ENCODE peak calls at places on chromosome 9, in eight cellular contexts. O is right lobe of liver, J is HFFc6, C is neural crest cell, A is choroid plexus epithelial cell, F is nephron progenitor cell, N is suprapubic skin, H is HCT116. B is an unnamed sample.

GRCh38 chr9:121718501-121718900 is 67.1 kb downstream of the DAB2IP start:
- DNase-seq in O (no peak), J (no peak), C (no peak), A (no peak), F (no peak), N (no peak), H (no peak), B (no peak)

GRCh38 chr9:2243666-2244555 is 228.8 kb downstream of the SMARCA2 start:
- DNase-seq in O (no peak), J (no peak), C (no peak), A (no peak), F (no peak), N (no peak), H (no peak), B (no peak)

GRCh38 chr9:109753308-109753707 is 26.7 kb upstream of the PALM2AKAP2 start:
- DNase-seq in O (no peak), J (no peak), C (no peak), A (no peak), F (no peak), N (no peak), H (no peak), B (no peak)

GRCh38 chr9:121603028-121603427 is 48.4 kb upstream of the DAB2IP start:
- DNase-seq in O (no peak), J (no peak), C (no peak), A (no peak), F (no peak), N (no peak), H (no peak), B (no peak)

GRCh38 chr9:88344013-88344412 is 44.2 kb upstream of the SPIN1 start:
- DNase-seq in O (no peak), J (no peak), C (no peak), A (no peak), F (no peak), N (no peak), H (no peak), B (no peak)

GRCh38 chr9:83144492-83144891 is 81.5 kb upstream of the RASEF start:
- DNase-seq in O (no peak), J (no peak), C (no peak), A (no peak), F (no peak), N (no peak), H (no peak), B (no peak)

GRCh38 chr9:125260564-125260963 is 1.1 kb upstream of the GAPVD1 start:
- DNase-seq in O (no peak), J (peak; percentile 22), C (no peak), A (peak; percentile 83), F (no peak), N (no peak), H (no peak), B (no peak)

GRCh38 chr9:134563397-134563796 is 78.2 kb upstream of the COL5A1 start:
- DNase-seq in O (peak; percentile 2), J (no peak), C (no peak), A (no peak), F (no peak), N (no peak), H (no peak), B (no peak)

GRCh38 chr9:74960548-74960947 is 7.8 kb upstream of the C9orf40 start:
- DNase-seq in O (no peak), J (peak; percentile 64), C (no peak), A (peak; percentile 83), F (no peak), N (no peak), H (no peak), B (no peak)

GRCh38 chr9:134221273-134222017 is 57.1 kb upstream of the RNU6ATAC start:
- DNase-seq in O (peak; percentile 88), J (no peak), C (no peak), A (no peak), F (no peak), N (peak; percentile 50), H (no peak), B (no peak)

GRCh38 chr9:5899292-5899691 is 8.6 kb downstream of the MLANA start:
- DNase-seq in O (no peak), J (no peak), C (no peak), A (peak; percentile 44), F (no peak), N (no peak), H (no peak), B (no peak)
- TF ChIP-seq CTCF in O (peak; percentile 6), J (peak; percentile 33), C (no peak), A (peak; percentile 64), F (no peak), N (no peak), H (peak; percentile 43), B (no peak)

DNA sequence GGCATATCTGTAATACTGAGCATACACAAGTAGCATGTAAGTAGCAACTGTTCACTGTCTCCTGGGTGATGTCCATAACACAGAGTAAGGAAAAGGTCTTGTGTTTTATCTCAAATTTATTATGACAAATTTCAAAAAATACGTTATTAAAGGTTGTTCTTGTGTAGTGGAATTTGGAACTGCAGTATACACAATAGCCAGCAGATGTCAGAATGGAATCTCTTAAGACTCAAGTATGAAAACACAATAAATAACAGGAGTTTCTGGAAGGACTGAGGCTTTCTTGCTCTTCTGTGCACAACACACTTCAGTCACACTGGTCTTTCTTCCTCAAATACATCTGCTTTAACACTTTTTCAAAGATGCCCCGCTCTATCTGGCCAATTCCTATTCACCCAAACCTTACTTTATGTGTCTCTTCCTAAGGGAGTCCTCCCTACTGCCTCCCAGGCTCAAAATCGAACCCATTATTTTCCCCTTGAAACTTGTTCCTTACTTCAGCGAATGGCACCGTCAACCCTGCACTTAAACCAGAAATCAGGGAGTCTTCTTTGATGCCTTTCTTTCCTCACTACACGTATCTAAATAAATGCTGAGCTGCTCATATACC is 6.5 kb upstream of the FBXO10 start:
- DNase-seq in O (no peak), J (peak; percentile 63), C (no peak), A (peak; percentile 93), F (no peak), N (no peak), H (peak; percentile 42), B (no peak)
- TF ChIP-seq CTCF in O (peak; percentile 69), J (peak; percentile 87), C (peak; percentile 74), A (peak; percentile 70), F (peak; percentile 49), N (peak; percentile 62), H (peak; percentile 57), B (peak; percentile 66)

DNA sequence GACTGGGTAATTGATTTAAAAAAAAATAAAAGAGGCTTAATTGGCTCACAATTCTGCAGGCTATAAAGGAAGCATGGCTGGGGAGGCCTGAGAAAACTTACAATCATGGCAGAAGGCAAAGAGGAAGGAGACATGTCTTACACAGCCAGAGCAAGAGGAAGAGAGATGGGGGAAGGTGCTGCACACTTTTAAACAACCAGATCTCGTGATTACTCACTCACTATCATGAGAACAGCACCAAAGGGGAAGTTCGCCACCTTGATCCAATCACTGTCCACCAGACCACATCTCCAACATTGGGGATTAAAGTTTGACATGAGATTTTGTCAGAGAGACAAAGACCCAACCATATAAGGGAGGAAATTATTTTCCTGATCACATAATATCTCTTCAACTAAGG is 138.8 kb upstream of the NR4A3 start:
- DNase-seq in O (no peak), J (no peak), C (no peak), A (no peak), F (no peak), N (no peak), H (no peak), B (no peak)
- TF ChIP-seq CTCF in O (no peak), J (no peak), C (no peak), A (no peak), F (no peak), N (no peak), H (no peak), B (no peak)

GRCh38 chr9:137028281-137029057 is 432 bp upstream of the ABCA2 start:
- DNase-seq in O (peak; percentile 81), J (peak; percentile 26), C (peak; percentile 57), A (peak; percentile 35), F (peak; percentile 85), N (no peak), H (no peak), B (no peak)
- TF ChIP-seq CTCF in O (peak; percentile 58), J (no peak), C (peak; percentile 33), A (peak; percentile 44), F (no peak), N (peak; percentile 49), H (peak; percentile 85), B (no peak)

GRCh38 chr9:135886147-135886981 is 21.0 kb downstream of the CAMSAP1 start:
- DNase-seq in O (no peak), J (no peak), C (no peak), A (no peak), F (no peak), N (no peak), H (no peak), B (no peak)
- TF ChIP-seq CTCF in O (no peak), J (no peak), C (no peak), A (no peak), F (no peak), N (no peak), H (no peak), B (no peak)